ENCODE peak calls at places on chromosome 4, in nine cellular contexts. U is sciatic nerve; I is heart left ventricle; T is NCI-H345; F is activated gamma-delta T cell treated with Interleukin-2 at 50 U/mL for 16 hours; H is NCI-H774; R is naive thymus-derived CD8-positive, alpha-beta T cell; B is fibroblast of pulmonary artery; C is head of caudate nucleus. P is an unnamed sample.

GRCh38 chr4:122716825-122717448 is 15.6 kb upstream of the BBS12 start:
- DNase-seq in U (peak), I (peak), T (peak), F (peak), H (no peak), R (peak), B (peak), C (peak), P (peak)

GRCh38 chr4:125389713-125390112 is 75.0 kb downstream of the FAT4 start:
- DNase-seq in U (no peak), I (no peak), T (no peak), F (no peak), H (no peak), R (no peak), B (peak), C (no peak), P (no peak)

GRCh38 chr4:1170156-1170804 is 2.1 kb downstream of the SPON2 start:
- DNase-seq in U (no peak), I (no peak), T (no peak), F (no peak), H (no peak), R (no peak), B (no peak), C (no peak), P (no peak)

GRCh38 chr4:129239088-129239487 is 143.1 kb downstream of the C4orf33 start:
- DNase-seq in U (peak), I (peak), T (no peak), F (no peak), H (no peak), R (no peak), B (peak), C (no peak), P (no peak)

GRCh38 chr4:124459922-124460301 is 252.6 kb downstream of the ANKRD50 start:
- DNase-seq in U (no peak), I (no peak), T (no peak), F (no peak), H (no peak), R (no peak), B (peak), C (no peak), P (no peak)

GRCh38 chr4:174524242-174524641 is 2.0 kb upstream of the HPGD start:
- DNase-seq in U (no peak), I (peak), T (no peak), F (no peak), H (no peak), R (no peak), B (no peak), C (no peak), P (no peak)

GRCh38 chr4:79598801-79599200 is 190.8 kb upstream of the GK2 start:
- DNase-seq in U (no peak), I (no peak), T (no peak), F (no peak), H (no peak), R (no peak), B (no peak), C (no peak), P (no peak)

GRCh38 chr4:159413252-159413941 is 310.5 kb downstream of the RAPGEF2 start:
- DNase-seq in U (no peak), I (no peak), T (no peak), F (no peak), H (no peak), R (no peak), B (peak), C (no peak), P (no peak)

GRCh38 chr4:11118513-11118912 is 310.2 kb downstream of the HS3ST1 start:
- DNase-seq in U (no peak), I (no peak), T (no peak), F (no peak), H (no peak), R (no peak), B (no peak), C (no peak), P (no peak)

GRCh38 chr4:21765810-21766407 is 182.7 kb downstream of the KCNIP4 start:
- DNase-seq in U (no peak), I (no peak), T (peak), F (no peak), H (peak), R (peak), B (peak), C (peak), P (no peak)

GRCh38 chr4:72909461-72909860 is 160.1 kb downstream of the COX18 start:
- DNase-seq in U (no peak), I (no peak), T (no peak), F (no peak), H (no peak), R (no peak), B (no peak), C (no peak), P (no peak)

GRCh38 chr4:156475322-156475721 is 496.3 kb downstream of the PDGFC start:
- DNase-seq in U (no peak), I (no peak), T (peak), F (no peak), H (no peak), R (no peak), B (peak), C (no peak), P (no peak)

GRCh38 chr4:119537586-119537985 is 91.0 kb downstream of the PDE5A start:
- DNase-seq in U (no peak), I (no peak), T (no peak), F (no peak), H (no peak), R (no peak), B (no peak), C (no peak), P (no peak)

GRCh38 chr4:40629401-40630334 is at the start of gene RBM47:
- DNase-seq in U (peak), I (peak), T (peak), F (peak), H (peak), R (peak), B (peak), C (peak), P (no peak)

GRCh38 chr4:94406668-94407437 is 44.9 kb upstream of the PDLIM5 start:
- DNase-seq in U (peak), I (peak), T (peak), F (peak), H (peak), R (peak), B (peak), C (peak), P (peak)